ENCODE peak calls at places on chromosomes 12 and 14, in six cellular contexts. I is heart left ventricle; V is CD8-positive, alpha-beta T cell; R is endodermal cell; O is breast epithelium; S is fibroblast of lung. W is an unnamed sample.

GRCh38 chr12:32533971-32534590 is 134.7 kb downstream of the FGD4 start:
- DNase-seq in S (peak; percentile 97), R (no peak), I (peak; percentile 60), O (no peak), V (no peak), W (peak; percentile 66)

GRCh38 chr14:54478621-54479215 is 10.1 kb downstream of the GMFB start:
- DNase-seq in S (no peak), I (no peak), O (no peak), R (no peak), V (no peak), W (no peak)

GRCh38 chr14:78974691-78975090 is 804.5 kb downstream of the NRXN3 start:
- DNase-seq in V (no peak), S (peak; percentile 90), O (no peak), R (no peak), I (no peak), W (no peak)

GRCh38 chr14:29906256-29906885 is 21.3 kb downstream of the PRKD1 start:
- DNase-seq in I (no peak), O (no peak), R (no peak), S (peak; percentile 73), V (no peak), W (no peak)

GRCh38 chr12:43294881-43295280 is 257.1 kb downstream of the ADAMTS20 start:
- DNase-seq in O (no peak), S (peak; percentile 65), I (no peak), V (no peak), R (no peak), W (no peak)

GRCh38 chr14:21921453-21921852 is 247.8 kb upstream of the OR4E1 start:
- DNase-seq in O (no peak), V (no peak), R (no peak), I (no peak), S (no peak), W (no peak)

GRCh38 chr12:13373803-13374202 is 177.3 kb downstream of the EMP1 start:
- DNase-seq in O (no peak), V (no peak), S (no peak), R (no peak), I (no peak), W (no peak)

GRCh38 chr14:24329736-24330135 is 5.1 kb downstream of the ADCY4 start:
- DNase-seq in O (no peak), I (no peak), V (peak; percentile 46), S (no peak), R (no peak), W (peak; percentile 80)

GRCh38 chr14:91252901-91253794 is 8.6 kb upstream of the GPR68 start:
- DNase-seq in I (peak; percentile 42), R (peak; percentile 88), S (no peak), O (no peak), V (no peak), W (no peak)

DNA sequence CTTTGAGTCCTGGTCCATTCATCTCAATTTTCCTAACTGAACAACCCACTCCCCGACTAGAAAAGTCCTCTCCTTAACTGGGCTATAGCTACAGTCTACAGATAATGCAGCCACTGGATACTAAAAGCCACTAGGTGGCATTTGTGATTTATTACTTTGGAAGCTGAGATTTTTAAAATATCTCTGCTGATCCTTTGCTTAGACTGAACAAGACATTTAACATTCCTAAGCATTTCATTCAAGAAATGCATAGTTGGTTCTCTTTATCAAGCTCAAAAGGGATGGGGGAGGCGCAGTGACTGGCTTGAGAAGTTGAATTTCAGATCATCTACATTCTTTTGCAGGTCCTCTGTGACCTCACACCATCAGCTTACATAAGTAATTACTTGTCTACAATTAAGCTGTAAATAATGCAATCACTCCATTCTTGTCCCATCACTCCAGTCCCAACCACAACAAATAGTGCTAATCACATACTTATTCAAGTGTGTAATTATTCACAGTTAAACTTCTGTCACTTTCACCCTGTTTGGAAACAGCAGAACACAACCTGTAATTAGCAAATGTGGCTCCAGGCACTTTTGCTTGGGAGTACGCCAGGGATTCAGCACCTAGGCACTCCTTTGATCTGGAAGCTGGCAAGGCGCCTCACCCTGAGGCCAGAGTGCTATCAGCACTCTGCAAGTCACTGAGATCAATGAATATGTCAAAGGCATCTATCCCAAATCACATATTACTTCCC is 203.5 kb downstream of the NOVA1 start:
- DNase-seq in O (no peak), S (peak; percentile 52), R (peak; percentile 62), V (no peak), I (no peak), W (no peak)
- TF ChIP-seq CTCF in O (no peak), S (peak; percentile 36), R (peak; percentile 66), V (no peak), I (peak; percentile 30), W (no peak)

DNA sequence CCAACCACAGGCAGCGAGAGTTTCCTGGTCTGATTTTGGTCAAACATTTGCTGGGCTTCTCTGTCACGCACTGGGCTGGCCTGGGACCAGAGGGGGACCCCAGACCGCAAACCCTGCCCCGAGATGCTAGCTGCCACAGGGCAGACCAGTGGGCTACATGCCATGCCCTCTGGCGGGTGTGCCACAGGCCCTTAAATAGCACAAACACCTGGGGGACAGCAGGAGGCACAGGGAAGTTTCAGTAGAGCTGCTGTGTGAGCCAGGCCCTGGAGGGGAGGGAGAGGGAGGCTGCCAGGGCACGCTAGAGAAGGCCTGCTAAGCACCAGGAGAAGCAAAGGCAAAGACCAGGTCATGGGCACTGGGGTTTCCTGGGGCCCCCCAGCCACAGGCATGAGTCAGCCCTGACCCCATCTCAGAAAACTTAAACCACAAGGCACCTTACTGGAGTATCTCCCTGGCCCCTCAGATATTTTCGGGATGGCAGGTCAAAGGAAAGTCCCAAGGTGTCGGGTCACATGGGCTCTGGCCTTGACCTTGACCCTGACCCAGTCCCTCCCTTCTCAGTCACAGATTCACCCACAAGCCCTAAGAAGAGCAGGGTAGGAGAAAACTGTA is 29.2 kb downstream of the ITPK1 start:
- DNase-seq in O (no peak), I (peak; percentile 55), R (no peak), S (no peak), V (no peak), W (peak; percentile 43)
- H3K27ac ChIP-seq in O (peak overlapping the region; percentile 52), I (peak overlapping the region; percentile 67), R (peak overlapping the region; percentile 5), S (no peak overlapping the region), V (no peak overlapping the region), W (peak overlapping the region; percentile 65)

GRCh38 chr14:34982421-34983147 is at the start of gene SRP54:
- DNase-seq in S (peak; percentile 96), V (peak; percentile 99), I (peak; percentile 99), O (peak; percentile 97), R (peak; percentile 100), W (peak; percentile 98)
- TF ChIP-seq CTCF in S (peak; percentile 21), V (no peak), I (no peak), O (no peak), R (peak; percentile 46), W (no peak)

DNA sequence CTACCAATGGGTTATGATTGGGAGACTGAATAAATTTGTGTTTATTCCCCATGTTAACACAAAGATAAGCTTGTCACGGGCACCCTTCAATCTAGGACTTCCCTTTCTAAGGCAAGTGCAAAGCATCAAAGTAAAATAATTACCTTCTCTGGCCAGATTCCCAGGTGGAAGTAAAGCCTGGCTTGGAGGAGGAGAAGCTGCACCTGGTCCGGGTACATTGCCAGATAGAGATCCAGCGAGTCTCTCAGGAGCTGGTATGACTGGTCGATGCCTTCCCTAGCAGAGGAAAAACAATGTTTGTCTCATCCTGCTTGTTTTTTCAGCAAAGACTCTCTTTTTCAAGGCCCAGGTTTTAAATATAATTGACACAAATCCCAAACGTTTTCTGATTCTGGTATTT is 24.9 kb downstream of the FBXO21 start:
- DNase-seq in O (no peak), R (no peak), I (no peak), S (no peak), V (no peak), W (no peak)
- H3K27ac ChIP-seq in O (no peak overlapping the region), R (no peak overlapping the region), I (no peak overlapping the region), S (no peak overlapping the region), V (no peak overlapping the region), W (no peak overlapping the region)

DNA sequence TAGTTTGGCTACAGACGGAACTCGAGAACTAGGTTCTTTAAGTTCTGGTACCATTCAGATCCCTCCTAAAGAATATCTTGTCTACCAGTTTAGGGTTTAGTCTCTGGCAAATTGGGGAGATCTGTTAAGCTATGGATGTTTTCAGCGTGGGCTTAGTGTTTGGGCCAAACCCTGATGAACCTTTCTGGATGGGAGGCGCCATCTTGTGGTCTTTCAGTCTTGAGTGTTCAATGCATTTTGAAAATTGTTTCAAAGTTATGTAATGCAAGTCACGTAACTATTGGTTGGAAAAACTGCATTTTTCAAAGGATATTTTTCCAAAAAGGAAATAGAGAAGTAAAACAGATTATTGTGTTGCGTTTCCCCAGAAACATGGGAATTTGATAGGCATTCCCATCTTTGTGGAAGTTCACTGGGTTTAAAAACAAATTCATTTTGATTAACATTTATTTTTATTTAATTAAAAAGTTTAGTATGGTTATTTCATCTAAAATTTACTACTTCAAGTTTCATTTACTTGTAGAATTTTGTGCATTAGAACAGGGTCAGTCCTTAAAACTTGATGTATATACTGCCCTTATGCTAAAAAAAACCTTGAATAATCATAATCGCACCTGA is 169.0 kb downstream of the PRIMA1 start:
- DNase-seq in I (no peak), V (no peak), O (no peak), S (peak; percentile 34), R (peak; percentile 72), W (peak; percentile 30)
- TF ChIP-seq CTCF in I (peak; percentile 53), V (no peak), O (no peak), S (peak; percentile 63), R (peak; percentile 84), W (peak; percentile 69)

GRCh38 chr14:71135911-71136310 is 228.7 kb downstream of the PCNX1 start:
- DNase-seq in I (no peak), R (peak; percentile 10), S (no peak), V (no peak), O (no peak), W (no peak)
- H3K27ac ChIP-seq in I (no peak overlapping the region), R (no peak overlapping the region), S (no peak overlapping the region), V (no peak overlapping the region), O (no peak overlapping the region), W (no peak overlapping the region)

DNA sequence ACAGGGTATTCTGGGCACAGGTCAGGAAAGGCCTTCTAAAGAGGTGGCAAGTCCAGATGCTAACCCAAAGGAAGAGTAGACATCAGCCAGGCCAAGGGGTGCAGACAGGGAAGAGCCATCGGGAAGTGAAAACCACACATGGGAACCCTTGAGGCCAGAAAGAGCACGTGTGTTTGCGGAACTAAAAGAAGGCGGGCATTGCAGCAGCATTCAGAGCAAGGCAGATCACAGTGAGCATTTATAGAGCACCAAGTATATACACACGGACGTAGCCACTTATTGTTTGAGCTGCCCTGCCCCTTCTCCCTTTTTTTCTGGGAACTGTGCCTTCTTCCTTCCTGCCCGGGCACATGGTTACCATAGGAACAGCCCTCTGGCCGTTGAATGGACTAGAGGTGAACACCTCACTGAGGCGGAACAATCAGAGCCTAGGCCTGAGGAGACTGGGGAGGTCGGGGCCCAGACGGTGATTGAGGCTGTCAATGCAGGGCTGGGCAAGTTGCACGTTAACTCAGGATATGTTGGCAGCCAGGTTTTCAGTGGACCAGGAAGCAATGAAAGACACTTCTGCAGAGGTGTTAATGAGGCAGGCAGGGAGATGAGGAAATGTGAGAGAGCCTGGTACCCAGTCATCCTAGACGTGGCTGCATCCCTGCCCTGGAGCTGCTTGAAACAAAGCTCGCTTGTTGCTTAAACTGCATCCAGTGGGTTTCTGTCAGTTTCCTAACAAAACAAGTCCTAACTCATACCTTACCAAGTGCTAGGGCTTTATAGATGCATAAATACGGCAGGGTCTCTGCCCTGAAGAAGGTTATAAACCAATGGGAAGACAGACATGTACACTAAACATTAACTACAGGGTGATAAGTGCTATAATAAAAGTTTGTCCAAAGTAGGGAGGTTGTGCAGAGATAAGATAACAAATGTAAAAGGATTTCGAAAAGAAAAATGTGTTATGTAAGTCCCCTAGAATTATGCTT is 34.2 kb downstream of the MOAP1 start:
- DNase-seq in R (no peak), S (no peak), I (no peak), V (no peak), O (no peak), W (no peak)
- TF ChIP-seq CTCF in R (no peak), S (no peak), I (no peak), V (no peak), O (no peak), W (no peak)

GRCh38 chr14:38208825-38209562 is 1.3 kb downstream of the SSTR1 start:
- DNase-seq in R (peak; percentile 83), S (peak; percentile 60), V (no peak), I (no peak), O (no peak), W (no peak)
- H3K27ac ChIP-seq in R (no peak overlapping the region), S (peak overlapping the region; percentile 67), V (no peak overlapping the region), I (no peak overlapping the region), O (no peak overlapping the region), W (no peak overlapping the region)